ENCODE peak calls at places on chromosomes 3 and 15, in seven cellular contexts. O is GM06990, X is stomach, Q is body of pancreas, T is fibroblast of lung, S is dorsolateral prefrontal cortex, G is heart right ventricle. J is an unnamed sample.

GRCh38 chr3:71905426-71905825 is 120.5 kb upstream of the PROK2 start:
- DNase-seq in O (peak; percentile 47), X (no peak), Q (no peak), T (no peak), S (no peak), G (no peak), J (no peak)

GRCh38 chr15:91807122-91807521 is 46.4 kb upstream of the SLCO3A1 start:
- DNase-seq in O (no peak), X (no peak), Q (no peak), T (no peak), S (no peak), G (no peak), J (no peak)

GRCh38 chr3:10406414-10406813 is 85.5 kb upstream of the SEC13 start:
- DNase-seq in O (no peak), X (no peak), Q (no peak), T (no peak), S (no peak), G (no peak), J (no peak)

GRCh38 chr3:47475029-47475569 is 642 bp downstream of the SCAP start:
- DNase-seq in O (no peak), X (no peak), Q (peak; percentile 22), T (peak; percentile 40), S (no peak), G (no peak), J (no peak)

GRCh38 chr3:3172627-3173026 is 6.9 kb downstream of the CRBN start:
- DNase-seq in O (no peak), X (no peak), Q (no peak), T (no peak), S (no peak), G (no peak), J (no peak)

GRCh38 chr3:53823026-53823955 is 22.9 kb downstream of the CHDH start:
- DNase-seq in O (no peak), X (peak; percentile 14), Q (no peak), T (no peak), S (peak; percentile 17), G (no peak), J (no peak)

GRCh38 chr3:16600771-16601538 is 4.3 kb downstream of the DAZL start:
- DNase-seq in O (no peak), X (peak; percentile 89), Q (peak; percentile 90), T (peak; percentile 91), S (peak; percentile 90), G (peak; percentile 82), J (peak; percentile 30)

GRCh38 chr3:7978104-7978457 is 523.5 kb upstream of the LMCD1 start:
- DNase-seq in O (no peak), X (no peak), Q (no peak), T (no peak), S (peak; percentile 62), G (no peak), J (no peak)

DNA sequence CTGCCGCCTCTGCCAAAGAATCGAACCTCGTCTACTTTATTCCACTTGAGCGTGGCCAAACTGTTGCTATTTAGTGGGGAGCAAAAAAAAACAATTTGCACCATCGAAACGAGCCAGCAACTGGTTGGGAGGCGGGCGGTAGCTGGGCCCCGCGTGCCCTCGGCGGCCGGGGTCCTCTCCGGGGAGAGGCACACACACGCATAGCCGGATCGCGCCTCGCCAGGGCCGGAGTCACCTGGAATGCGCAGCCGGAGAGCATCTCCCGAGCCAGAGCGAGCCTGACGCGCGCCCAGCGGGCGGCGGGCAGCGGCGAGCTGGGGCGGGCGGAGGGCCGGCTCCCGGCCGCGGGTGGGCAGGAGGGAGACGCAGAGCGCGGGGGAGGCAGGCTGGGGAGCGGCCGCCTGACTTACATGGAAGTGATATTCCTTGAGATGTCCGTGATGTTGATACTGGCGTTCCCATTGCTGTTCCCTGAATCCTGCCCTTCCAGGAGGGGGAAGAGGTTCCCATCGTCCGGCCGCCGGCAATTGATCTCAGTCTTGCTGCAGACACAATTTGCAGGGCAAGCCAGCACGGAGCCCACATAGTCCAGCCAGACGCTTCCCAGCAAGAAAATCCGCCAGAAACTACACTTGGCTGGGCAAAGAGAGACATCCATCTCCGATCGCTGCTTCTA is 905 bp downstream of the NTRK3 start:
- DNase-seq in O (no peak), X (no peak), Q (peak; percentile 24), T (peak; percentile 14), S (no peak), G (no peak), J (no peak)
- H3K4me3 ChIP-seq in O (no peak overlapping the region), X (peak overlapping the region; percentile 47), Q (no peak overlapping the region), T (peak overlapping the region; percentile 28), S (peak overlapping the region; percentile 73), G (peak overlapping the region; percentile 47), J (no peak overlapping the region)

GRCh38 chr15:43488790-43489585 is 4.0 kb downstream of the TP53BP1 start:
- DNase-seq in O (no peak), X (no peak), Q (no peak), T (no peak), S (no peak), G (no peak), J (no peak)

GRCh38 chr15:43484455-43484854 is 8.5 kb downstream of the TP53BP1 start:
- DNase-seq in O (no peak), X (no peak), Q (no peak), T (no peak), S (no peak), G (no peak), J (no peak)

GRCh38 chr15:43487271-43487895 is 5.6 kb downstream of the TP53BP1 start:
- DNase-seq in O (no peak), X (no peak), Q (no peak), T (peak; percentile 49), S (no peak), G (no peak), J (no peak)

GRCh38 chr15:43483306-43484128 is 9.4 kb downstream of the TP53BP1 start:
- DNase-seq in O (no peak), X (no peak), Q (no peak), T (peak; percentile 57), S (no peak), G (no peak), J (no peak)
- TF ChIP-seq CTCF in O (peak; percentile 23), X (peak; percentile 16), Q (peak; percentile 17), T (peak; percentile 23), S (peak; percentile 54), G (peak; percentile 53), J (peak; percentile 43)

GRCh38 chr15:88912500-88912921 is 668 bp downstream of the MFGE8 start:
- DNase-seq in O (no peak), X (no peak), Q (no peak), T (peak; percentile 45), S (no peak), G (no peak), J (no peak)

GRCh38 chr15:88911766-88912118 is 1.4 kb downstream of the MFGE8 start:
- DNase-seq in O (no peak), X (no peak), Q (no peak), T (no peak), S (peak; percentile 9), G (peak; percentile 69), J (no peak)

GRCh38 chr15:88913017-88913849 is at the start of gene MFGE8:
- DNase-seq in O (peak; percentile 55), X (peak; percentile 54), Q (peak; percentile 67), T (peak; percentile 66), S (no peak), G (peak; percentile 84), J (no peak)

GRCh38 chr15:88915354-88915753 is 2.2 kb upstream of the MFGE8 start:
- DNase-seq in O (no peak), X (no peak), Q (no peak), T (no peak), S (no peak), G (no peak), J (no peak)

DNA sequence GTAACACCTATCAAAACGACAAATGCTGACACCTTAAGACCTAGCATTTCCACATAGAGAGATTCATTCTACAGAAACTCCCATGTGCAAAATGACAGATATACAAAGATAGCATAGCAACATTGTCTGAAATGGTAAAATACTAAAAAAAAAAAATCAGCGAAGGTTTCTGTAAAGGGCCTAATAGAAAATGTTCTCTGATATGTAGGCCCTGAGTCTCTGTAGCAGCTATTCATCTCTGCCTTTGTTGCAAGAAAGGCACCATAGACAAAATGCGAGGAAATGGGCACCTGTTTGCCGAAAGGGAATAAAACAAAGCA is 631 bp upstream of the MFGE8 start:
- DNase-seq in O (no peak), X (no peak), Q (no peak), T (no peak), S (no peak), G (no peak), J (no peak)
- H3K4me3 ChIP-seq in O (no peak overlapping the region), X (peak overlapping the region; percentile 82), Q (no peak overlapping the region), T (peak overlapping the region; percentile 80), S (peak overlapping the region; percentile 69), G (peak overlapping the region; percentile 88), J (peak overlapping the region; percentile 77)

GRCh38 chr3:149523899-149524298 is 49.4 kb downstream of the TM4SF4 start:
- DNase-seq in O (no peak), X (no peak), Q (no peak), T (no peak), S (no peak), G (no peak), J (no peak)

GRCh38 chr3:149528344-149528657 is 53.8 kb downstream of the TM4SF4 start:
- DNase-seq in O (no peak), X (no peak), Q (no peak), T (no peak), S (no peak), G (no peak), J (no peak)

GRCh38 chr3:149529099-149529498 is 54.6 kb downstream of the TM4SF4 start:
- DNase-seq in O (no peak), X (no peak), Q (no peak), T (no peak), S (no peak), G (no peak), J (no peak)

GRCh38 chr3:149532463-149533180 is 58.1 kb downstream of the TM4SF4 start:
- DNase-seq in O (no peak), X (no peak), Q (no peak), T (no peak), S (no peak), G (no peak), J (no peak)

GRCh38 chr3:149527531-149528343 is 53.2 kb downstream of the TM4SF4 start:
- DNase-seq in O (no peak), X (no peak), Q (no peak), T (peak; percentile 51), S (no peak), G (peak; percentile 36), J (no peak)
- TF ChIP-seq CTCF in O (no peak), X (no peak), Q (no peak), T (peak; percentile 24), S (no peak), G (peak; percentile 68), J (peak; percentile 58)

J was measured in epithelial cell of proximal tubule.